ENCODE peak calls at places on chromosomes 5 and 9, in seven cellular contexts. One of them, this sample, is unnamed.
A peak's percentile ranks its signal among the peaks of the same experiment; 100 is the strongest.

GRCh38 chr5:78360674-78361225 is 333 bp downstream of the SCAMP1 start:
- DNase-seq in stomach: peak; percentile 68
- DNase-seq in tibial nerve: no peak
- DNase-seq in transverse colon: peak; percentile 66
- DNase-seq in K562: peak; percentile 65
- DNase-seq in A549: no peak
- DNase-seq in ovary: peak; percentile 35
- DNase-seq in this sample: peak; percentile 75

GRCh38 chr9:114446036-114446435 is 58.3 kb upstream of the AKNA start:
- DNase-seq in stomach: no peak
- DNase-seq in tibial nerve: no peak
- DNase-seq in transverse colon: no peak
- DNase-seq in K562: no peak
- DNase-seq in A549: no peak
- DNase-seq in ovary: no peak
- DNase-seq in this sample: no peak

GRCh38 chr5:96816430-96816939 is 8.7 kb upstream of the ERAP1 start:
- DNase-seq in stomach: no peak
- DNase-seq in tibial nerve: no peak
- DNase-seq in transverse colon: peak; percentile 35
- DNase-seq in K562: no peak
- DNase-seq in A549: no peak
- DNase-seq in ovary: no peak
- DNase-seq in this sample: no peak

GRCh38 chr5:160231789-160232342 is 2.6 kb downstream of the FABP6 start:
- DNase-seq in stomach: no peak
- DNase-seq in tibial nerve: no peak
- DNase-seq in transverse colon: no peak
- DNase-seq in K562: no peak
- DNase-seq in A549: no peak
- DNase-seq in ovary: no peak
- DNase-seq in this sample: no peak

GRCh38 chr9:124054671-124055212 is 43.2 kb downstream of the LHX2 start:
- DNase-seq in stomach: no peak
- DNase-seq in tibial nerve: no peak
- DNase-seq in transverse colon: no peak
- DNase-seq in K562: peak; percentile 41
- DNase-seq in A549: peak; percentile 36
- DNase-seq in ovary: no peak
- DNase-seq in this sample: no peak

GRCh38 chr5:10162468-10162867 is 87.2 kb downstream of the ATPSCKMT start:
- DNase-seq in stomach: no peak
- DNase-seq in tibial nerve: no peak
- DNase-seq in transverse colon: no peak
- DNase-seq in K562: no peak
- DNase-seq in A549: no peak
- DNase-seq in ovary: no peak
- DNase-seq in this sample: no peak

GRCh38 chr9:70805953-70806352 is 315.5 kb downstream of the TRPM3 start:
- DNase-seq in stomach: no peak
- DNase-seq in tibial nerve: no peak
- DNase-seq in transverse colon: no peak
- DNase-seq in K562: no peak
- DNase-seq in A549: no peak
- DNase-seq in ovary: peak; percentile 54
- DNase-seq in this sample: no peak

GRCh38 chr9:122158202-122158601 is 1.4 kb downstream of the NDUFA8 start:
- DNase-seq in stomach: no peak
- DNase-seq in tibial nerve: no peak
- DNase-seq in transverse colon: peak; percentile 26
- DNase-seq in K562: peak; percentile 70
- DNase-seq in A549: peak; percentile 78
- DNase-seq in ovary: no peak
- DNase-seq in this sample: no peak

GRCh38 chr9:6931913-6932312 is 174.1 kb downstream of the KDM4C start:
- DNase-seq in stomach: peak; percentile 41
- DNase-seq in tibial nerve: no peak
- DNase-seq in transverse colon: peak; percentile 32
- DNase-seq in K562: peak; percentile 68
- DNase-seq in A549: peak; percentile 38
- DNase-seq in ovary: peak; percentile 28
- DNase-seq in this sample: no peak

GRCh38 chr5:106522296-106522695 is 1148.4 kb downstream of the EFNA5 start:
- DNase-seq in stomach: no peak
- DNase-seq in tibial nerve: no peak
- DNase-seq in transverse colon: no peak
- DNase-seq in K562: no peak
- DNase-seq in A549: peak; percentile 48
- DNase-seq in ovary: no peak
- DNase-seq in this sample: no peak

GRCh38 chr5:55175781-55176175 is 2.8 kb upstream of the CDC20B start:
- DNase-seq in stomach: no peak
- DNase-seq in tibial nerve: no peak
- DNase-seq in transverse colon: no peak
- DNase-seq in K562: no peak
- DNase-seq in A549: no peak
- DNase-seq in ovary: no peak
- DNase-seq in this sample: no peak

GRCh38 chr5:179371681-179372675 is 26.7 kb upstream of the ADAMTS2 start:
- DNase-seq in stomach: no peak
- DNase-seq in tibial nerve: no peak
- DNase-seq in transverse colon: no peak
- DNase-seq in K562: no peak
- DNase-seq in A549: no peak
- DNase-seq in ovary: peak; percentile 13
- DNase-seq in this sample: peak; percentile 48

GRCh38 chr9:73037613-73038012 is 84.8 kb upstream of the ALDH1A1 start:
- DNase-seq in stomach: no peak
- DNase-seq in tibial nerve: no peak
- DNase-seq in transverse colon: no peak
- DNase-seq in K562: no peak
- DNase-seq in A549: peak; percentile 38
- DNase-seq in ovary: no peak
- DNase-seq in this sample: no peak

GRCh38 chr5:56166671-56167070 is 66.5 kb downstream of the ANKRD55 start:
- DNase-seq in stomach: no peak
- DNase-seq in tibial nerve: no peak
- DNase-seq in transverse colon: no peak
- DNase-seq in K562: no peak
- DNase-seq in A549: no peak
- DNase-seq in ovary: no peak
- DNase-seq in this sample: no peak

GRCh38 chr9:16368425-16369087 is 501.9 kb downstream of the BNC2 start:
- DNase-seq in stomach: no peak
- DNase-seq in tibial nerve: no peak
- DNase-seq in transverse colon: no peak
- DNase-seq in K562: no peak
- DNase-seq in A549: peak; percentile 32
- DNase-seq in ovary: no peak
- DNase-seq in this sample: no peak

GRCh38 chr5:176660530-176660859 is 13.2 kb downstream of the TSPAN17 start:
- DNase-seq in stomach: no peak
- DNase-seq in tibial nerve: no peak
- DNase-seq in transverse colon: no peak
- DNase-seq in K562: no peak
- DNase-seq in A549: no peak
- DNase-seq in ovary: no peak
- DNase-seq in this sample: no peak

GRCh38 chr9:124108216-124108615 is 96.6 kb downstream of the LHX2 start:
- DNase-seq in stomach: no peak
- DNase-seq in tibial nerve: no peak
- DNase-seq in transverse colon: no peak
- DNase-seq in K562: no peak
- DNase-seq in A549: no peak
- DNase-seq in ovary: no peak
- DNase-seq in this sample: no peak

GRCh38 chr9:91502475-91502874 is 78.8 kb upstream of the NFIL3 start:
- DNase-seq in stomach: no peak
- DNase-seq in tibial nerve: no peak
- DNase-seq in transverse colon: no peak
- DNase-seq in K562: no peak
- DNase-seq in A549: no peak
- DNase-seq in ovary: no peak
- DNase-seq in this sample: no peak

GRCh38 chr9:112747094-112747493 is 3.5 kb upstream of the SNX30 start:
- DNase-seq in stomach: no peak
- DNase-seq in tibial nerve: no peak
- DNase-seq in transverse colon: no peak
- DNase-seq in K562: no peak
- DNase-seq in A549: no peak
- DNase-seq in ovary: no peak
- DNase-seq in this sample: no peak

GRCh38 chr9:27671591-27671990 is 98.3 kb upstream of the C9orf72 start:
- DNase-seq in stomach: no peak
- DNase-seq in tibial nerve: no peak
- DNase-seq in transverse colon: no peak
- DNase-seq in K562: no peak
- DNase-seq in A549: no peak
- DNase-seq in ovary: no peak
- DNase-seq in this sample: no peak

GRCh38 chr9:95317893-95318211 is 343 bp upstream of the FANCC start:
- DNase-seq in stomach: no peak
- DNase-seq in tibial nerve: no peak
- DNase-seq in transverse colon: no peak
- DNase-seq in K562: no peak
- DNase-seq in A549: no peak
- DNase-seq in ovary: no peak
- DNase-seq in this sample: no peak

GRCh38 chr9:135641745-135642144 is 2.4 kb upstream of the GLT6D1 start:
- DNase-seq in stomach: no peak
- DNase-seq in tibial nerve: no peak
- DNase-seq in transverse colon: no peak
- DNase-seq in K562: no peak
- DNase-seq in A549: no peak
- DNase-seq in ovary: no peak
- DNase-seq in this sample: no peak

GRCh38 chr9:133090187-133090586 is 28.4 kb downstream of the CEL start:
- DNase-seq in stomach: no peak
- DNase-seq in tibial nerve: no peak
- DNase-seq in transverse colon: no peak
- DNase-seq in K562: no peak
- DNase-seq in A549: no peak
- DNase-seq in ovary: no peak
- DNase-seq in this sample: no peak

GRCh38 chr9:103471241-103471640 is 476.1 kb downstream of the CYLC2 start:
- DNase-seq in stomach: no peak
- DNase-seq in tibial nerve: no peak
- DNase-seq in transverse colon: no peak
- DNase-seq in K562: no peak
- DNase-seq in A549: no peak
- DNase-seq in ovary: no peak
- DNase-seq in this sample: no peak

GRCh38 chr5:151470440-151470839 is 23.0 kb downstream of the SLC36A1 start:
- DNase-seq in stomach: no peak
- DNase-seq in tibial nerve: no peak
- DNase-seq in transverse colon: no peak
- DNase-seq in K562: no peak
- DNase-seq in A549: no peak
- DNase-seq in ovary: no peak
- DNase-seq in this sample: no peak

GRCh38 chr9:134641173-134641985 is at the start of gene COL5A1:
- DNase-seq in stomach: peak; percentile 83
- DNase-seq in tibial nerve: peak; percentile 86
- DNase-seq in transverse colon: peak; percentile 80
- DNase-seq in K562: peak; percentile 47
- DNase-seq in A549: peak; percentile 84
- DNase-seq in ovary: peak; percentile 93
- DNase-seq in this sample: peak; percentile 97

GRCh38 chr5:159639590-159639989 is 276.7 kb upstream of the ADRA1B start:
- DNase-seq in stomach: no peak
- DNase-seq in tibial nerve: no peak
- DNase-seq in transverse colon: no peak
- DNase-seq in K562: no peak
- DNase-seq in A549: no peak
- DNase-seq in ovary: no peak
- DNase-seq in this sample: no peak

GRCh38 chr9:73806876-73807275 is 655.2 kb downstream of the ANXA1 start:
- DNase-seq in stomach: no peak
- DNase-seq in tibial nerve: no peak
- DNase-seq in transverse colon: no peak
- DNase-seq in K562: no peak
- DNase-seq in A549: no peak
- DNase-seq in ovary: no peak
- DNase-seq in this sample: no peak

GRCh38 chr9:94819161-94819677 is 92.7 kb downstream of the AOPEP start:
- DNase-seq in stomach: peak; percentile 53
- DNase-seq in tibial nerve: no peak
- DNase-seq in transverse colon: no peak
- DNase-seq in K562: no peak
- DNase-seq in A549: peak; percentile 66
- DNase-seq in ovary: no peak
- DNase-seq in this sample: no peak

DNA sequence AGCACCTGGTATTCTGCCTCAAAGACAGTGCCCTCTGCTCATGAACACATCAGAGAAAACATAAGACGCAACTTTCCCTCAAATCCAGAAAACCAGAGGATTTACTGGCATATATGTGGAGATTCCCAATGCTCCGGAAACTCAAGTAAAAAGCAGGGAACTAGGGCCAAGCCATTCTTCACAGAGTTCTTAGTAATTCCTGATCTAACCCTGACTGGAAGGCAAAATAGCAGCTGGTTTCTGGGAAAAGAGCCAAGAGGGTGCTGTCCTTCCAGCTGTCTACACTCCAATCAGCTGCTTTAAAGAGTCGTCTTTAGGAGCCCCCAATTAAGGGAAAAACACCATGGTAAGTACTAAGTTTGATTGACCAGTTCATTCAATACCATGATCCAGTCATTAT is 49.6 kb downstream of the GNA14 start:
- DNase-seq in stomach: no peak
- DNase-seq in tibial nerve: no peak
- DNase-seq in transverse colon: no peak
- DNase-seq in K562: no peak
- DNase-seq in A549: no peak
- DNase-seq in ovary: peak; percentile 46
- DNase-seq in this sample: no peak
- TF ChIP-seq EP300 in stomach: no peak
- TF ChIP-seq EP300 in tibial nerve: no peak
- TF ChIP-seq EP300 in transverse colon: no peak
- TF ChIP-seq EP300 in K562: no peak
- TF ChIP-seq EP300 in A549: no peak
- TF ChIP-seq EP300 in ovary: peak; percentile 11
- TF ChIP-seq EP300 in this sample: no peak

GRCh38 chr5:59856324-59856723 is 37.2 kb downstream of the PDE4D start:
- DNase-seq in stomach: no peak
- DNase-seq in tibial nerve: no peak
- DNase-seq in transverse colon: no peak
- DNase-seq in K562: no peak
- DNase-seq in A549: no peak
- DNase-seq in ovary: no peak
- DNase-seq in this sample: no peak
- TF ChIP-seq EP300 in stomach: no peak
- TF ChIP-seq EP300 in tibial nerve: no peak
- TF ChIP-seq EP300 in transverse colon: no peak
- TF ChIP-seq EP300 in K562: no peak
- TF ChIP-seq EP300 in A549: no peak
- TF ChIP-seq EP300 in ovary: no peak
- TF ChIP-seq EP300 in this sample: no peak

GRCh38 chr5:157115012-157115411 is 6.2 kb upstream of the HAVCR2 start:
- DNase-seq in stomach: no peak
- DNase-seq in tibial nerve: no peak
- DNase-seq in transverse colon: no peak
- DNase-seq in K562: no peak
- DNase-seq in A549: no peak
- DNase-seq in ovary: no peak
- DNase-seq in this sample: no peak
- TF ChIP-seq EP300 in stomach: no peak
- TF ChIP-seq EP300 in tibial nerve: no peak
- TF ChIP-seq EP300 in transverse colon: no peak
- TF ChIP-seq EP300 in K562: no peak
- TF ChIP-seq EP300 in A549: no peak
- TF ChIP-seq EP300 in ovary: no peak
- TF ChIP-seq EP300 in this sample: no peak

GRCh38 chr5:114146398-114146797 is 215.5 kb upstream of the KCNN2 start:
- DNase-seq in stomach: no peak
- DNase-seq in tibial nerve: no peak
- DNase-seq in transverse colon: no peak
- DNase-seq in K562: no peak
- DNase-seq in A549: no peak
- DNase-seq in ovary: no peak
- DNase-seq in this sample: no peak
- TF ChIP-seq EP300 in stomach: no peak
- TF ChIP-seq EP300 in tibial nerve: no peak
- TF ChIP-seq EP300 in transverse colon: no peak
- TF ChIP-seq EP300 in K562: no peak
- TF ChIP-seq EP300 in A549: no peak
- TF ChIP-seq EP300 in ovary: no peak
- TF ChIP-seq EP300 in this sample: no peak